ENCODE peak calls at places on chromosomes 1 and 21, in ten cellular contexts. One of them, this sample, is unnamed.

GRCh38 chr1:245550702-245551008 is 395.9 kb downstream of the KIF26B start:
- DNase-seq in lower leg skin: no peak
- DNase-seq in K562: no peak
- DNase-seq in CD8-positive, alpha-beta T cell: no peak
- DNase-seq in hippocampal formation: no peak
- DNase-seq in pulmonary artery endothelial cell: no peak
- DNase-seq in small intestine: no peak
- DNase-seq in AG08396: no peak
- DNase-seq in activated T-cell treated with anti-CD3 and anti-CD28 coated beads, Interleukin-2, amount 50 U/mL, for 24 hours: no peak
- DNase-seq in NCI-H1105 treated with DMSO at 0.1 percent for 48 hours: no peak
- DNase-seq in this sample: no peak

GRCh38 chr1:75373542-75374159 is 237.3 kb downstream of the SLC44A5 start:
- DNase-seq in lower leg skin: no peak
- DNase-seq in K562: no peak
- DNase-seq in CD8-positive, alpha-beta T cell: no peak
- DNase-seq in hippocampal formation: no peak
- DNase-seq in pulmonary artery endothelial cell: no peak
- DNase-seq in small intestine: no peak
- DNase-seq in AG08396: no peak
- DNase-seq in activated T-cell treated with anti-CD3 and anti-CD28 coated beads, Interleukin-2, amount 50 U/mL, for 24 hours: no peak
- DNase-seq in NCI-H1105 treated with DMSO at 0.1 percent for 48 hours: no peak
- DNase-seq in this sample: no peak

GRCh38 chr1:156896490-156897033 is 3.0 kb downstream of the PEAR1 start:
- DNase-seq in lower leg skin: no peak
- DNase-seq in K562: no peak
- DNase-seq in CD8-positive, alpha-beta T cell: no peak
- DNase-seq in hippocampal formation: no peak
- DNase-seq in pulmonary artery endothelial cell: peak; percentile 79
- DNase-seq in small intestine: no peak
- DNase-seq in AG08396: peak; percentile 94
- DNase-seq in activated T-cell treated with anti-CD3 and anti-CD28 coated beads, Interleukin-2, amount 50 U/mL, for 24 hours: no peak
- DNase-seq in NCI-H1105 treated with DMSO at 0.1 percent for 48 hours: no peak
- DNase-seq in this sample: no peak

GRCh38 chr1:93080424-93080823 is 1.3 kb downstream of the MTF2 start:
- DNase-seq in lower leg skin: no peak
- DNase-seq in K562: peak; percentile 40
- DNase-seq in CD8-positive, alpha-beta T cell: no peak
- DNase-seq in hippocampal formation: no peak
- DNase-seq in pulmonary artery endothelial cell: peak; percentile 40
- DNase-seq in small intestine: peak; percentile 75
- DNase-seq in AG08396: peak; percentile 60
- DNase-seq in activated T-cell treated with anti-CD3 and anti-CD28 coated beads, Interleukin-2, amount 50 U/mL, for 24 hours: no peak
- DNase-seq in NCI-H1105 treated with DMSO at 0.1 percent for 48 hours: peak; percentile 58
- DNase-seq in this sample: peak; percentile 45

GRCh38 chr1:180259431-180260338 is 29.6 kb downstream of the LHX4 start:
- DNase-seq in lower leg skin: no peak
- DNase-seq in K562: no peak
- DNase-seq in CD8-positive, alpha-beta T cell: no peak
- DNase-seq in hippocampal formation: no peak
- DNase-seq in pulmonary artery endothelial cell: no peak
- DNase-seq in small intestine: no peak
- DNase-seq in AG08396: no peak
- DNase-seq in activated T-cell treated with anti-CD3 and anti-CD28 coated beads, Interleukin-2, amount 50 U/mL, for 24 hours: no peak
- DNase-seq in NCI-H1105 treated with DMSO at 0.1 percent for 48 hours: no peak
- DNase-seq in this sample: no peak

GRCh38 chr1:96995351-96995750 is 273.8 kb downstream of the PTBP2 start:
- DNase-seq in lower leg skin: no peak
- DNase-seq in K562: no peak
- DNase-seq in CD8-positive, alpha-beta T cell: no peak
- DNase-seq in hippocampal formation: no peak
- DNase-seq in pulmonary artery endothelial cell: no peak
- DNase-seq in small intestine: no peak
- DNase-seq in AG08396: no peak
- DNase-seq in activated T-cell treated with anti-CD3 and anti-CD28 coated beads, Interleukin-2, amount 50 U/mL, for 24 hours: no peak
- DNase-seq in NCI-H1105 treated with DMSO at 0.1 percent for 48 hours: no peak
- DNase-seq in this sample: no peak

GRCh38 chr1:46581685-46582455 is 22.2 kb downstream of the MKNK1 start:
- DNase-seq in lower leg skin: no peak
- DNase-seq in K562: no peak
- DNase-seq in CD8-positive, alpha-beta T cell: no peak
- DNase-seq in hippocampal formation: no peak
- DNase-seq in pulmonary artery endothelial cell: no peak
- DNase-seq in small intestine: peak; percentile 51
- DNase-seq in AG08396: no peak
- DNase-seq in activated T-cell treated with anti-CD3 and anti-CD28 coated beads, Interleukin-2, amount 50 U/mL, for 24 hours: peak; percentile 47
- DNase-seq in NCI-H1105 treated with DMSO at 0.1 percent for 48 hours: no peak
- DNase-seq in this sample: no peak

GRCh38 chr1:224328644-224329043 is 1.3 kb downstream of the NVL start:
- DNase-seq in lower leg skin: no peak
- DNase-seq in K562: no peak
- DNase-seq in CD8-positive, alpha-beta T cell: no peak
- DNase-seq in hippocampal formation: no peak
- DNase-seq in pulmonary artery endothelial cell: no peak
- DNase-seq in small intestine: peak; percentile 5
- DNase-seq in AG08396: no peak
- DNase-seq in activated T-cell treated with anti-CD3 and anti-CD28 coated beads, Interleukin-2, amount 50 U/mL, for 24 hours: no peak
- DNase-seq in NCI-H1105 treated with DMSO at 0.1 percent for 48 hours: no peak
- DNase-seq in this sample: no peak

GRCh38 chr21:43012596-43012995 is 38.2 kb downstream of the PKNOX1 start:
- DNase-seq in lower leg skin: no peak
- DNase-seq in K562: no peak
- DNase-seq in CD8-positive, alpha-beta T cell: no peak
- DNase-seq in hippocampal formation: no peak
- DNase-seq in pulmonary artery endothelial cell: no peak
- DNase-seq in small intestine: no peak
- DNase-seq in AG08396: peak; percentile 59
- DNase-seq in activated T-cell treated with anti-CD3 and anti-CD28 coated beads, Interleukin-2, amount 50 U/mL, for 24 hours: no peak
- DNase-seq in NCI-H1105 treated with DMSO at 0.1 percent for 48 hours: no peak
- DNase-seq in this sample: no peak

GRCh38 chr21:25385912-25386474 is 221.3 kb downstream of the MRPL39 start:
- DNase-seq in lower leg skin: no peak
- DNase-seq in K562: peak; percentile 49
- DNase-seq in CD8-positive, alpha-beta T cell: no peak
- DNase-seq in hippocampal formation: no peak
- DNase-seq in pulmonary artery endothelial cell: no peak
- DNase-seq in small intestine: peak; percentile 38
- DNase-seq in AG08396: peak; percentile 39
- DNase-seq in activated T-cell treated with anti-CD3 and anti-CD28 coated beads, Interleukin-2, amount 50 U/mL, for 24 hours: no peak
- DNase-seq in NCI-H1105 treated with DMSO at 0.1 percent for 48 hours: peak; percentile 83
- DNase-seq in this sample: no peak